ENCODE peak calls at places on chromosomes 4 and X, in eight cellular contexts. One of them, this sample, is unnamed. For H3K4me1, the result is how much of the 10 kb centered on the place peaks cover.

GRCh38 chrX:130560558-130560957 is 158.8 kb downstream of the RBMX2 start:
- DNase-seq in cardiac muscle cell: no peak
- DNase-seq in left ventricle myocardium inferior: no peak
- DNase-seq in right atrium auricular region: no peak
- DNase-seq in K562: no peak
- DNase-seq in trophoblast cell: no peak
- DNase-seq in colonic mucosa: no peak
- DNase-seq in body of pancreas: no peak
- DNase-seq in this sample: no peak

GRCh38 chrX:13165747-13166146 is 121.3 kb upstream of the FAM9C start:
- DNase-seq in cardiac muscle cell: no peak
- DNase-seq in left ventricle myocardium inferior: no peak
- DNase-seq in right atrium auricular region: no peak
- DNase-seq in K562: no peak
- DNase-seq in trophoblast cell: no peak
- DNase-seq in colonic mucosa: no peak
- DNase-seq in body of pancreas: no peak
- DNase-seq in this sample: no peak

GRCh38 chrX:76821276-76821675 is 393.8 kb downstream of the MAGEE1 start:
- DNase-seq in cardiac muscle cell: no peak
- DNase-seq in left ventricle myocardium inferior: no peak
- DNase-seq in right atrium auricular region: no peak
- DNase-seq in K562: no peak
- DNase-seq in trophoblast cell: no peak
- DNase-seq in colonic mucosa: no peak
- DNase-seq in body of pancreas: no peak
- DNase-seq in this sample: no peak

GRCh38 chr4:145186719-145187118 is 6.3 kb upstream of the OTUD4 start:
- DNase-seq in cardiac muscle cell: no peak
- DNase-seq in left ventricle myocardium inferior: no peak
- DNase-seq in right atrium auricular region: no peak
- DNase-seq in K562: no peak
- DNase-seq in trophoblast cell: no peak
- DNase-seq in colonic mucosa: no peak
- DNase-seq in body of pancreas: no peak
- DNase-seq in this sample: no peak

GRCh38 chrX:67720344-67720743 is 176.5 kb downstream of the AR start:
- DNase-seq in cardiac muscle cell: peak
- DNase-seq in left ventricle myocardium inferior: no peak
- DNase-seq in right atrium auricular region: no peak
- DNase-seq in K562: no peak
- DNase-seq in trophoblast cell: no peak
- DNase-seq in colonic mucosa: no peak
- DNase-seq in body of pancreas: no peak
- DNase-seq in this sample: no peak

GRCh38 chr4:184370711-184371389 is 103.5 kb downstream of the IRF2 start:
- DNase-seq in cardiac muscle cell: peak
- DNase-seq in left ventricle myocardium inferior: no peak
- DNase-seq in right atrium auricular region: no peak
- DNase-seq in K562: no peak
- DNase-seq in trophoblast cell: no peak
- DNase-seq in colonic mucosa: no peak
- DNase-seq in body of pancreas: no peak
- DNase-seq in this sample: no peak

GRCh38 chr4:132417220-132417619 is 731.9 kb upstream of the PCDH10 start:
- DNase-seq in cardiac muscle cell: no peak
- DNase-seq in left ventricle myocardium inferior: no peak
- DNase-seq in right atrium auricular region: no peak
- DNase-seq in K562: no peak
- DNase-seq in trophoblast cell: no peak
- DNase-seq in colonic mucosa: no peak
- DNase-seq in body of pancreas: no peak
- DNase-seq in this sample: no peak

GRCh38 chrX:12228862-12229261 is 90.6 kb downstream of the FRMPD4 start:
- DNase-seq in cardiac muscle cell: no peak
- DNase-seq in left ventricle myocardium inferior: no peak
- DNase-seq in right atrium auricular region: no peak
- DNase-seq in K562: no peak
- DNase-seq in trophoblast cell: no peak
- DNase-seq in colonic mucosa: no peak
- DNase-seq in body of pancreas: no peak
- DNase-seq in this sample: no peak

GRCh38 chr4:70197842-70198241 is 2.3 kb downstream of the ODAM start:
- DNase-seq in cardiac muscle cell: peak
- DNase-seq in left ventricle myocardium inferior: no peak
- DNase-seq in right atrium auricular region: no peak
- DNase-seq in K562: no peak
- DNase-seq in trophoblast cell: peak
- DNase-seq in colonic mucosa: peak
- DNase-seq in body of pancreas: peak
- DNase-seq in this sample: no peak

GRCh38 chr4:4284827-4285618 is 4.9 kb downstream of the LYAR start:
- DNase-seq in cardiac muscle cell: peak
- DNase-seq in left ventricle myocardium inferior: no peak
- DNase-seq in right atrium auricular region: no peak
- DNase-seq in K562: no peak
- DNase-seq in trophoblast cell: no peak
- DNase-seq in colonic mucosa: peak
- DNase-seq in body of pancreas: no peak
- DNase-seq in this sample: no peak

GRCh38 chr4:111689214-111689613 is 456.0 kb upstream of the FAM241A start:
- DNase-seq in cardiac muscle cell: peak
- DNase-seq in left ventricle myocardium inferior: no peak
- DNase-seq in right atrium auricular region: no peak
- DNase-seq in K562: no peak
- DNase-seq in trophoblast cell: peak
- DNase-seq in colonic mucosa: no peak
- DNase-seq in body of pancreas: peak
- DNase-seq in this sample: no peak

GRCh38 chr4:182576609-182577289 is 333.5 kb downstream of the TENM3 start:
- DNase-seq in cardiac muscle cell: no peak
- DNase-seq in left ventricle myocardium inferior: no peak
- DNase-seq in right atrium auricular region: no peak
- DNase-seq in K562: no peak
- DNase-seq in trophoblast cell: peak
- DNase-seq in colonic mucosa: no peak
- DNase-seq in body of pancreas: no peak
- DNase-seq in this sample: no peak

GRCh38 chrX:71910526-71911022 is at the start of gene NHSL2:
- DNase-seq in cardiac muscle cell: peak
- DNase-seq in left ventricle myocardium inferior: peak
- DNase-seq in right atrium auricular region: no peak
- DNase-seq in K562: no peak
- DNase-seq in trophoblast cell: no peak
- DNase-seq in colonic mucosa: no peak
- DNase-seq in body of pancreas: peak
- DNase-seq in this sample: no peak

GRCh38 chr4:138911903-138912713 is 103.5 kb upstream of the NOCT start:
- DNase-seq in cardiac muscle cell: no peak
- DNase-seq in left ventricle myocardium inferior: no peak
- DNase-seq in right atrium auricular region: no peak
- DNase-seq in K562: no peak
- DNase-seq in trophoblast cell: no peak
- DNase-seq in colonic mucosa: peak
- DNase-seq in body of pancreas: peak
- DNase-seq in this sample: no peak

GRCh38 chr4:152572417-152573086 is 36.7 kb upstream of the FBXW7 start:
- DNase-seq in cardiac muscle cell: peak
- DNase-seq in left ventricle myocardium inferior: no peak
- DNase-seq in right atrium auricular region: no peak
- DNase-seq in K562: no peak
- DNase-seq in trophoblast cell: peak
- DNase-seq in colonic mucosa: peak
- DNase-seq in body of pancreas: no peak
- DNase-seq in this sample: no peak

GRCh38 chrX:149114874-149115273 is 390.2 kb downstream of the IDS start:
- DNase-seq in cardiac muscle cell: no peak
- DNase-seq in left ventricle myocardium inferior: no peak
- DNase-seq in right atrium auricular region: no peak
- DNase-seq in K562: no peak
- DNase-seq in trophoblast cell: no peak
- DNase-seq in colonic mucosa: no peak
- DNase-seq in body of pancreas: no peak
- DNase-seq in this sample: no peak

GRCh38 chrX:55011294-55011693 is 11.1 kb downstream of the APEX2 start:
- DNase-seq in cardiac muscle cell: no peak
- DNase-seq in left ventricle myocardium inferior: no peak
- DNase-seq in right atrium auricular region: no peak
- DNase-seq in K562: no peak
- DNase-seq in trophoblast cell: peak
- DNase-seq in colonic mucosa: no peak
- DNase-seq in body of pancreas: no peak
- DNase-seq in this sample: no peak

GRCh38 chrX:71487814-71488213 is 45.1 kb upstream of the OGT start:
- DNase-seq in cardiac muscle cell: no peak
- DNase-seq in left ventricle myocardium inferior: no peak
- DNase-seq in right atrium auricular region: no peak
- DNase-seq in K562: no peak
- DNase-seq in trophoblast cell: no peak
- DNase-seq in colonic mucosa: no peak
- DNase-seq in body of pancreas: no peak
- DNase-seq in this sample: no peak

GRCh38 chrX:45986971-45987370 is 558.2 kb downstream of the ZNF674 start:
- DNase-seq in cardiac muscle cell: peak
- DNase-seq in left ventricle myocardium inferior: no peak
- DNase-seq in right atrium auricular region: no peak
- DNase-seq in K562: no peak
- DNase-seq in trophoblast cell: no peak
- DNase-seq in colonic mucosa: no peak
- DNase-seq in body of pancreas: no peak
- DNase-seq in this sample: no peak

GRCh38 chrX:120350458-120351138 is 11.3 kb upstream of the ATP1B4 start:
- DNase-seq in cardiac muscle cell: no peak
- DNase-seq in left ventricle myocardium inferior: no peak
- DNase-seq in right atrium auricular region: no peak
- DNase-seq in K562: no peak
- DNase-seq in trophoblast cell: no peak
- DNase-seq in colonic mucosa: no peak
- DNase-seq in body of pancreas: no peak
- DNase-seq in this sample: no peak

GRCh38 chr4:47668810-47669408 is 169.0 kb downstream of the CORIN start:
- DNase-seq in cardiac muscle cell: peak
- DNase-seq in left ventricle myocardium inferior: no peak
- DNase-seq in right atrium auricular region: no peak
- DNase-seq in K562: peak
- DNase-seq in trophoblast cell: peak
- DNase-seq in colonic mucosa: peak
- DNase-seq in body of pancreas: peak
- DNase-seq in this sample: peak

GRCh38 chr4:160493206-160493605 is 1390.3 kb downstream of the RAPGEF2 start:
- DNase-seq in cardiac muscle cell: no peak
- DNase-seq in left ventricle myocardium inferior: no peak
- DNase-seq in right atrium auricular region: no peak
- DNase-seq in K562: no peak
- DNase-seq in trophoblast cell: no peak
- DNase-seq in colonic mucosa: no peak
- DNase-seq in body of pancreas: no peak
- DNase-seq in this sample: no peak

GRCh38 chrX:129665916-129666644 is 11.3 kb upstream of the APLN start:
- DNase-seq in cardiac muscle cell: peak
- DNase-seq in left ventricle myocardium inferior: no peak
- DNase-seq in right atrium auricular region: no peak
- DNase-seq in K562: no peak
- DNase-seq in trophoblast cell: peak
- DNase-seq in colonic mucosa: no peak
- DNase-seq in body of pancreas: no peak
- DNase-seq in this sample: no peak

GRCh38 chr4:156950950-156951349 is 20.6 kb downstream of the PDGFC start:
- DNase-seq in cardiac muscle cell: no peak
- DNase-seq in left ventricle myocardium inferior: no peak
- DNase-seq in right atrium auricular region: no peak
- DNase-seq in K562: no peak
- DNase-seq in trophoblast cell: no peak
- DNase-seq in colonic mucosa: no peak
- DNase-seq in body of pancreas: no peak
- DNase-seq in this sample: no peak
- H3K4me1 ChIP-seq in cardiac muscle cell: under half
- H3K4me1 ChIP-seq in left ventricle myocardium inferior: half or more
- H3K4me1 ChIP-seq in right atrium auricular region: under half
- H3K4me1 ChIP-seq in K562: under half
- H3K4me1 ChIP-seq in trophoblast cell: under half
- H3K4me1 ChIP-seq in colonic mucosa: under half
- H3K4me1 ChIP-seq in body of pancreas: half or more
- H3K4me1 ChIP-seq in this sample: under half

GRCh38 chr4:73715659-73716058 is 24.7 kb upstream of the CXCL8 start:
- DNase-seq in cardiac muscle cell: no peak
- DNase-seq in left ventricle myocardium inferior: no peak
- DNase-seq in right atrium auricular region: no peak
- DNase-seq in K562: no peak
- DNase-seq in trophoblast cell: no peak
- DNase-seq in colonic mucosa: no peak
- DNase-seq in body of pancreas: no peak
- DNase-seq in this sample: no peak
- H3K27ac ChIP-seq in cardiac muscle cell: no peak
- H3K27ac ChIP-seq in left ventricle myocardium inferior: no peak
- H3K27ac ChIP-seq in right atrium auricular region: no peak
- H3K27ac ChIP-seq in K562: no peak
- H3K27ac ChIP-seq in trophoblast cell: no peak
- H3K27ac ChIP-seq in colonic mucosa: no peak
- H3K27ac ChIP-seq in body of pancreas: no peak
- H3K27ac ChIP-seq in this sample: no peak

GRCh38 chr4:1038948-1039492 is 27.6 kb downstream of the FGFRL1 start:
- DNase-seq in cardiac muscle cell: no peak
- DNase-seq in left ventricle myocardium inferior: no peak
- DNase-seq in right atrium auricular region: no peak
- DNase-seq in K562: no peak
- DNase-seq in trophoblast cell: no peak
- DNase-seq in colonic mucosa: no peak
- DNase-seq in body of pancreas: no peak
- DNase-seq in this sample: no peak

GRCh38 chr4:1040344-1041146 is 29.1 kb downstream of the FGFRL1 start:
- DNase-seq in cardiac muscle cell: no peak
- DNase-seq in left ventricle myocardium inferior: no peak
- DNase-seq in right atrium auricular region: no peak
- DNase-seq in K562: no peak
- DNase-seq in trophoblast cell: no peak
- DNase-seq in colonic mucosa: no peak
- DNase-seq in body of pancreas: no peak
- DNase-seq in this sample: no peak

GRCh38 chr4:1041936-1042330 is 30.5 kb downstream of the FGFRL1 start:
- DNase-seq in cardiac muscle cell: no peak
- DNase-seq in left ventricle myocardium inferior: no peak
- DNase-seq in right atrium auricular region: no peak
- DNase-seq in K562: no peak
- DNase-seq in trophoblast cell: no peak
- DNase-seq in colonic mucosa: no peak
- DNase-seq in body of pancreas: no peak
- DNase-seq in this sample: no peak

GRCh38 chr4:1041147-1041935 is 29.9 kb downstream of the FGFRL1 start:
- DNase-seq in cardiac muscle cell: peak
- DNase-seq in left ventricle myocardium inferior: no peak
- DNase-seq in right atrium auricular region: no peak
- DNase-seq in K562: peak
- DNase-seq in trophoblast cell: no peak
- DNase-seq in colonic mucosa: no peak
- DNase-seq in body of pancreas: no peak
- DNase-seq in this sample: no peak

GRCh38 chr4:1039493-1040343 is 28.3 kb downstream of the FGFRL1 start:
- DNase-seq in cardiac muscle cell: peak
- DNase-seq in left ventricle myocardium inferior: no peak
- DNase-seq in right atrium auricular region: no peak
- DNase-seq in K562: peak
- DNase-seq in trophoblast cell: peak
- DNase-seq in colonic mucosa: no peak
- DNase-seq in body of pancreas: peak
- DNase-seq in this sample: no peak
- H3K4me1 ChIP-seq in cardiac muscle cell: under half
- H3K4me1 ChIP-seq in left ventricle myocardium inferior: under half
- H3K4me1 ChIP-seq in right atrium auricular region: under half
- H3K4me1 ChIP-seq in K562: half or more
- H3K4me1 ChIP-seq in trophoblast cell: under half
- H3K4me1 ChIP-seq in colonic mucosa: under half
- H3K4me1 ChIP-seq in body of pancreas: under half
- H3K4me1 ChIP-seq in this sample: under half

GRCh38 chr4:40842318-40842717 is 92.6 kb downstream of the NSUN7 start:
- DNase-seq in cardiac muscle cell: no peak
- DNase-seq in left ventricle myocardium inferior: no peak
- DNase-seq in right atrium auricular region: no peak
- DNase-seq in K562: no peak
- DNase-seq in trophoblast cell: no peak
- DNase-seq in colonic mucosa: no peak
- DNase-seq in body of pancreas: no peak
- DNase-seq in this sample: no peak
- H3K27ac ChIP-seq in cardiac muscle cell: no peak
- H3K27ac ChIP-seq in left ventricle myocardium inferior: peak
- H3K27ac ChIP-seq in right atrium auricular region: peak
- H3K27ac ChIP-seq in K562: no peak
- H3K27ac ChIP-seq in trophoblast cell: no peak
- H3K27ac ChIP-seq in colonic mucosa: no peak
- H3K27ac ChIP-seq in body of pancreas: no peak
- H3K27ac ChIP-seq in this sample: no peak

This sample was measured in CD4-positive, CD25-positive, alpha-beta regulatory T cell.